ENCODE peak calls at places on chromosomes 2 and 18, in nine cellular contexts. One of them, this sample, is unnamed.

GRCh38 chr2:29518988-29519925 is 402.1 kb downstream of the ALK start:
- DNase-seq in SW480: no peak
- DNase-seq in thoracic aorta: no peak
- DNase-seq in T1000: no peak
- DNase-seq in lung microvascular endothelial cell: no peak
- DNase-seq in epithelial cell of esophagus: peak
- DNase-seq in mammary epithelial cell: peak
- DNase-seq in posterior vena cava: no peak
- DNase-seq in colonic mucosa: no peak
- DNase-seq in this sample: no peak

GRCh38 chr2:121078869-121079268 is 206.1 kb downstream of the TFCP2L1 start:
- DNase-seq in SW480: no peak
- DNase-seq in thoracic aorta: no peak
- DNase-seq in T1000: no peak
- DNase-seq in lung microvascular endothelial cell: no peak
- DNase-seq in epithelial cell of esophagus: no peak
- DNase-seq in mammary epithelial cell: no peak
- DNase-seq in posterior vena cava: no peak
- DNase-seq in colonic mucosa: no peak
- DNase-seq in this sample: no peak

GRCh38 chr2:23487735-23488492 is 102.9 kb downstream of the KLHL29 start:
- DNase-seq in SW480: peak
- DNase-seq in thoracic aorta: no peak
- DNase-seq in T1000: no peak
- DNase-seq in lung microvascular endothelial cell: no peak
- DNase-seq in epithelial cell of esophagus: peak
- DNase-seq in mammary epithelial cell: peak
- DNase-seq in posterior vena cava: peak
- DNase-seq in colonic mucosa: no peak
- DNase-seq in this sample: no peak

GRCh38 chr2:127609818-127610217 is 36.1 kb upstream of the GPR17 start:
- DNase-seq in SW480: no peak
- DNase-seq in thoracic aorta: no peak
- DNase-seq in T1000: no peak
- DNase-seq in lung microvascular endothelial cell: no peak
- DNase-seq in epithelial cell of esophagus: no peak
- DNase-seq in mammary epithelial cell: no peak
- DNase-seq in posterior vena cava: peak
- DNase-seq in colonic mucosa: no peak
- DNase-seq in this sample: no peak

GRCh38 chr2:127552336-127552735 is 16.9 kb downstream of the MYO7B start:
- DNase-seq in SW480: no peak
- DNase-seq in thoracic aorta: no peak
- DNase-seq in T1000: no peak
- DNase-seq in lung microvascular endothelial cell: no peak
- DNase-seq in epithelial cell of esophagus: no peak
- DNase-seq in mammary epithelial cell: no peak
- DNase-seq in posterior vena cava: peak
- DNase-seq in colonic mucosa: no peak
- DNase-seq in this sample: no peak

GRCh38 chr2:203327918-203328734 is at the start of gene ABI2:
- DNase-seq in SW480: peak
- DNase-seq in thoracic aorta: peak
- DNase-seq in T1000: peak
- DNase-seq in lung microvascular endothelial cell: peak
- DNase-seq in epithelial cell of esophagus: peak
- DNase-seq in mammary epithelial cell: peak
- DNase-seq in posterior vena cava: peak
- DNase-seq in colonic mucosa: peak
- DNase-seq in this sample: peak

GRCh38 chr2:12119841-12120240 is 373.4 kb downstream of the LPIN1 start:
- DNase-seq in SW480: no peak
- DNase-seq in thoracic aorta: no peak
- DNase-seq in T1000: no peak
- DNase-seq in lung microvascular endothelial cell: no peak
- DNase-seq in epithelial cell of esophagus: peak
- DNase-seq in mammary epithelial cell: no peak
- DNase-seq in posterior vena cava: no peak
- DNase-seq in colonic mucosa: no peak
- DNase-seq in this sample: no peak

GRCh38 chr2:235005603-235006259 is 53.9 kb downstream of the SH3BP4 start:
- DNase-seq in SW480: no peak
- DNase-seq in thoracic aorta: no peak
- DNase-seq in T1000: no peak
- DNase-seq in lung microvascular endothelial cell: peak
- DNase-seq in epithelial cell of esophagus: no peak
- DNase-seq in mammary epithelial cell: no peak
- DNase-seq in posterior vena cava: no peak
- DNase-seq in colonic mucosa: peak
- DNase-seq in this sample: peak

GRCh38 chr2:12613137-12613912 is 103.4 kb upstream of the TRIB2 start:
- DNase-seq in SW480: no peak
- DNase-seq in thoracic aorta: no peak
- DNase-seq in T1000: no peak
- DNase-seq in lung microvascular endothelial cell: peak
- DNase-seq in epithelial cell of esophagus: no peak
- DNase-seq in mammary epithelial cell: no peak
- DNase-seq in posterior vena cava: no peak
- DNase-seq in colonic mucosa: no peak
- DNase-seq in this sample: peak

GRCh38 chr2:5391361-5391760 is 300.8 kb upstream of the SOX11 start:
- DNase-seq in SW480: no peak
- DNase-seq in thoracic aorta: no peak
- DNase-seq in T1000: no peak
- DNase-seq in lung microvascular endothelial cell: no peak
- DNase-seq in epithelial cell of esophagus: no peak
- DNase-seq in mammary epithelial cell: no peak
- DNase-seq in posterior vena cava: no peak
- DNase-seq in colonic mucosa: no peak
- DNase-seq in this sample: no peak

GRCh38 chr2:9388950-9389911 is 34.1 kb downstream of the ITGB1BP1 start:
- DNase-seq in SW480: no peak
- DNase-seq in thoracic aorta: no peak
- DNase-seq in T1000: no peak
- DNase-seq in lung microvascular endothelial cell: no peak
- DNase-seq in epithelial cell of esophagus: no peak
- DNase-seq in mammary epithelial cell: no peak
- DNase-seq in posterior vena cava: peak
- DNase-seq in colonic mucosa: no peak
- DNase-seq in this sample: no peak

GRCh38 chr2:85133751-85134254 is 611 bp downstream of the TCF7L1 start:
- DNase-seq in SW480: peak
- DNase-seq in thoracic aorta: no peak
- DNase-seq in T1000: peak
- DNase-seq in lung microvascular endothelial cell: peak
- DNase-seq in epithelial cell of esophagus: peak
- DNase-seq in mammary epithelial cell: peak
- DNase-seq in posterior vena cava: peak
- DNase-seq in colonic mucosa: peak
- DNase-seq in this sample: peak

GRCh38 chr2:219350938-219351280 is 18.4 kb upstream of the RESP18 start:
- DNase-seq in SW480: no peak
- DNase-seq in thoracic aorta: no peak
- DNase-seq in T1000: no peak
- DNase-seq in lung microvascular endothelial cell: no peak
- DNase-seq in epithelial cell of esophagus: no peak
- DNase-seq in mammary epithelial cell: no peak
- DNase-seq in posterior vena cava: no peak
- DNase-seq in colonic mucosa: no peak
- DNase-seq in this sample: no peak

GRCh38 chr2:3956344-3956743 is 253.0 kb downstream of the DCDC2C start:
- DNase-seq in SW480: no peak
- DNase-seq in thoracic aorta: no peak
- DNase-seq in T1000: no peak
- DNase-seq in lung microvascular endothelial cell: no peak
- DNase-seq in epithelial cell of esophagus: no peak
- DNase-seq in mammary epithelial cell: no peak
- DNase-seq in posterior vena cava: no peak
- DNase-seq in colonic mucosa: no peak
- DNase-seq in this sample: no peak

GRCh38 chr2:202178342-202178958 is 59.9 kb downstream of the SUMO1 start:
- DNase-seq in SW480: peak
- DNase-seq in thoracic aorta: peak
- DNase-seq in T1000: peak
- DNase-seq in lung microvascular endothelial cell: peak
- DNase-seq in epithelial cell of esophagus: peak
- DNase-seq in mammary epithelial cell: peak
- DNase-seq in posterior vena cava: no peak
- DNase-seq in colonic mucosa: peak
- DNase-seq in this sample: peak

GRCh38 chr2:118806797-118807667 is 40.4 kb downstream of the EN1 start:
- DNase-seq in SW480: no peak
- DNase-seq in thoracic aorta: no peak
- DNase-seq in T1000: no peak
- DNase-seq in lung microvascular endothelial cell: no peak
- DNase-seq in epithelial cell of esophagus: no peak
- DNase-seq in mammary epithelial cell: no peak
- DNase-seq in posterior vena cava: no peak
- DNase-seq in colonic mucosa: no peak
- DNase-seq in this sample: peak

GRCh38 chr2:25201265-25201664 is 32.9 kb upstream of the POMC start:
- DNase-seq in SW480: peak
- DNase-seq in thoracic aorta: no peak
- DNase-seq in T1000: no peak
- DNase-seq in lung microvascular endothelial cell: peak
- DNase-seq in epithelial cell of esophagus: no peak
- DNase-seq in mammary epithelial cell: no peak
- DNase-seq in posterior vena cava: no peak
- DNase-seq in colonic mucosa: no peak
- DNase-seq in this sample: no peak

GRCh38 chr2:64873472-64873924 is 115.7 kb upstream of the SLC1A4 start:
- DNase-seq in SW480: peak
- DNase-seq in thoracic aorta: peak
- DNase-seq in T1000: peak
- DNase-seq in lung microvascular endothelial cell: peak
- DNase-seq in epithelial cell of esophagus: peak
- DNase-seq in mammary epithelial cell: peak
- DNase-seq in posterior vena cava: peak
- DNase-seq in colonic mucosa: peak
- DNase-seq in this sample: peak

GRCh38 chr2:8882094-8882493 is 44.7 kb upstream of the KIDINS220 start:
- DNase-seq in SW480: no peak
- DNase-seq in thoracic aorta: no peak
- DNase-seq in T1000: no peak
- DNase-seq in lung microvascular endothelial cell: no peak
- DNase-seq in epithelial cell of esophagus: peak
- DNase-seq in mammary epithelial cell: peak
- DNase-seq in posterior vena cava: no peak
- DNase-seq in colonic mucosa: peak
- DNase-seq in this sample: no peak

GRCh38 chr2:144669196-144669987 is 149.5 kb upstream of the ZEB2 start:
- DNase-seq in SW480: no peak
- DNase-seq in thoracic aorta: no peak
- DNase-seq in T1000: no peak
- DNase-seq in lung microvascular endothelial cell: no peak
- DNase-seq in epithelial cell of esophagus: no peak
- DNase-seq in mammary epithelial cell: no peak
- DNase-seq in posterior vena cava: no peak
- DNase-seq in colonic mucosa: no peak
- DNase-seq in this sample: no peak

GRCh38 chr2:19256239-19256638 is 102.2 kb downstream of the OSR1 start:
- DNase-seq in SW480: no peak
- DNase-seq in thoracic aorta: no peak
- DNase-seq in T1000: no peak
- DNase-seq in lung microvascular endothelial cell: no peak
- DNase-seq in epithelial cell of esophagus: peak
- DNase-seq in mammary epithelial cell: peak
- DNase-seq in posterior vena cava: no peak
- DNase-seq in colonic mucosa: no peak
- DNase-seq in this sample: no peak

GRCh38 chr2:10020001-10020400 is 23.3 kb upstream of the KLF11 start:
- DNase-seq in SW480: no peak
- DNase-seq in thoracic aorta: no peak
- DNase-seq in T1000: no peak
- DNase-seq in lung microvascular endothelial cell: no peak
- DNase-seq in epithelial cell of esophagus: no peak
- DNase-seq in mammary epithelial cell: no peak
- DNase-seq in posterior vena cava: peak
- DNase-seq in colonic mucosa: no peak
- DNase-seq in this sample: no peak

GRCh38 chr18:3051718-3052410 is 38.9 kb upstream of the LPIN2 start:
- DNase-seq in SW480: peak
- DNase-seq in thoracic aorta: no peak
- DNase-seq in T1000: no peak
- DNase-seq in lung microvascular endothelial cell: no peak
- DNase-seq in epithelial cell of esophagus: peak
- DNase-seq in mammary epithelial cell: no peak
- DNase-seq in posterior vena cava: no peak
- DNase-seq in colonic mucosa: peak
- DNase-seq in this sample: no peak

GRCh38 chr2:187918996-187919821 is 365.0 kb upstream of the TFPI start:
- DNase-seq in SW480: no peak
- DNase-seq in thoracic aorta: no peak
- DNase-seq in T1000: no peak
- DNase-seq in lung microvascular endothelial cell: no peak
- DNase-seq in epithelial cell of esophagus: no peak
- DNase-seq in mammary epithelial cell: no peak
- DNase-seq in posterior vena cava: no peak
- DNase-seq in colonic mucosa: no peak
- DNase-seq in this sample: no peak

GRCh38 chr2:170123593-170123992 is 54.4 kb upstream of the MYO3B start:
- DNase-seq in SW480: peak
- DNase-seq in thoracic aorta: no peak
- DNase-seq in T1000: no peak
- DNase-seq in lung microvascular endothelial cell: no peak
- DNase-seq in epithelial cell of esophagus: peak
- DNase-seq in mammary epithelial cell: peak
- DNase-seq in posterior vena cava: no peak
- DNase-seq in colonic mucosa: no peak
- DNase-seq in this sample: no peak

GRCh38 chr2:223722226-223722625 is 115.2 kb downstream of the AP1S3 start:
- DNase-seq in SW480: no peak
- DNase-seq in thoracic aorta: no peak
- DNase-seq in T1000: no peak
- DNase-seq in lung microvascular endothelial cell: no peak
- DNase-seq in epithelial cell of esophagus: no peak
- DNase-seq in mammary epithelial cell: no peak
- DNase-seq in posterior vena cava: no peak
- DNase-seq in colonic mucosa: no peak
- DNase-seq in this sample: no peak